ENCODE peak calls at places on chromosome 13, in eight cellular contexts. J is BJ; K is mesothelial cell of epicardium; H is heart right ventricle; F is HEK293T; V is PC-3; P is stimulated activated CD4-positive, alpha-beta T cell treated with anti-CD3 and anti-CD28 coated beads, Interleukin-4, amount 100 ng/mL, for 48 hours; D is Panc1. G is an unnamed sample.

GRCh38 chr13:73370066-73370465 is 311.3 kb downstream of the KLF5 start:
- DNase-seq in H (no peak), J (no peak), K (no peak), P (no peak), V (no peak), D (no peak), F (no peak), G (no peak)

GRCh38 chr13:28522871-28523270 is 27.9 kb upstream of the FLT1 start:
- DNase-seq in H (no peak), V (no peak), D (no peak), P (no peak), J (no peak), K (no peak), F (no peak), G (no peak)

GRCh38 chr13:46641274-46642081 is 88.5 kb downstream of the LRCH1 start:
- DNase-seq in J (no peak), F (no peak), H (peak; percentile 68), V (no peak), D (no peak), P (no peak), K (no peak), G (no peak)

GRCh38 chr13:30165791-30166190 is 141.6 kb downstream of the KATNAL1 start:
- DNase-seq in F (no peak), J (no peak), V (no peak), H (no peak), P (no peak), D (no peak), K (no peak), G (no peak)

GRCh38 chr13:45630791-45631190 is 15.3 kb upstream of the ERICH6B start:
- DNase-seq in F (no peak), J (no peak), H (no peak), K (no peak), P (no peak), V (peak; percentile 62), D (no peak), G (no peak)

GRCh38 chr13:46926856-46927625 is 30.2 kb upstream of the HTR2A start:
- DNase-seq in K (no peak), H (no peak), V (no peak), P (no peak), D (no peak), J (peak; percentile 12), F (no peak), G (no peak)

GRCh38 chr13:44734204-44734707 is 158.1 kb upstream of the TSC22D1 start:
- DNase-seq in J (no peak), K (no peak), F (no peak), D (no peak), V (peak; percentile 69), P (no peak), H (peak; percentile 55), G (peak; percentile 71)

GRCh38 chr13:112819816-112820215 is 130.0 kb downstream of the ATP11A start:
- DNase-seq in F (no peak), D (no peak), K (no peak), V (no peak), J (no peak), P (no peak), H (no peak), G (no peak)

GRCh38 chr13:39538826-39539555 is 64.0 kb downstream of the LHFPL6 start:
- DNase-seq in F (no peak), K (no peak), J (no peak), V (peak; percentile 42), H (no peak), D (no peak), P (no peak), G (peak; percentile 35)

GRCh38 chr13:26664286-26664685 is 96.3 kb downstream of the GPR12 start:
- DNase-seq in P (no peak), H (no peak), V (no peak), D (no peak), K (no peak), J (no peak), F (no peak), G (no peak)

GRCh38 chr13:49435992-49436391 is 7.9 kb downstream of the CAB39L start:
- DNase-seq in K (no peak), P (no peak), F (no peak), H (no peak), D (no peak), V (no peak), J (no peak), G (no peak)

GRCh38 chr13:95527955-95528354 is 24.6 kb upstream of the CLDN10 start:
- DNase-seq in J (no peak), V (no peak), K (no peak), P (no peak), F (no peak), D (no peak), H (no peak), G (no peak)

GRCh38 chr13:44576396-44577235 is 486 bp upstream of the TSC22D1 start:
- DNase-seq in D (no peak), F (peak; percentile 29), J (no peak), H (no peak), V (no peak), P (peak; percentile 15), K (peak; percentile 59), G (no peak)

GRCh38 chr13:110915874-110916670 is 1.2 kb upstream of the ANKRD10 start:
- DNase-seq in K (no peak), D (no peak), F (no peak), V (peak; percentile 31), P (no peak), H (no peak), J (peak; percentile 28), G (no peak)

GRCh38 chr13:44230071-44230470 is 143.6 kb upstream of the SERP2 start:
- DNase-seq in H (no peak), P (no peak), D (no peak), F (no peak), J (no peak), K (no peak), V (peak; percentile 20), G (no peak)

GRCh38 chr13:109700176-109700575 is 86.2 kb downstream of the IRS2 start:
- DNase-seq in J (no peak), D (no peak), K (peak; percentile 86), P (no peak), H (peak; percentile 88), V (peak; percentile 30), F (no peak), G (peak; percentile 15)

GRCh38 chr13:104143760-104144406 is 1077.7 kb upstream of the SLC10A2 start:
- DNase-seq in K (no peak), J (no peak), D (no peak), H (no peak), V (peak; percentile 1), P (no peak), F (no peak), G (no peak)

GRCh38 chr13:83223546-83223945 is 658.7 kb downstream of the SLITRK1 start:
- DNase-seq in K (no peak), P (no peak), F (no peak), J (no peak), H (no peak), D (no peak), V (no peak), G (no peak)

GRCh38 chr13:33524086-33524485 is 238.5 kb upstream of the STARD13 start:
- DNase-seq in V (peak; percentile 93), J (peak; percentile 79), K (no peak), P (no peak), H (no peak), F (no peak), D (no peak), G (peak; percentile 57)

GRCh38 chr13:50353651-50354415 is 338.6 kb downstream of the KCNRG start:
- DNase-seq in P (no peak), F (no peak), H (no peak), K (no peak), D (no peak), V (peak; percentile 74), J (no peak), G (no peak)

GRCh38 chr13:112895521-112896465 is 73.2 kb upstream of the MCF2L start:
- DNase-seq in F (no peak), H (no peak), D (no peak), J (no peak), V (no peak), P (no peak), K (no peak), G (no peak)

GRCh38 chr13:78602561-78603239 is 652 bp downstream of the POU4F1 start:
- DNase-seq in K (no peak), V (no peak), H (no peak), P (no peak), J (no peak), D (no peak), F (peak; percentile 63), G (no peak)

GRCh38 chr13:71149498-71150363 is 717.3 kb downstream of the DACH1 start:
- DNase-seq in K (no peak), J (no peak), F (no peak), V (no peak), P (no peak), H (no peak), D (no peak), G (no peak)

GRCh38 chr13:39565036-39565949 is 37.7 kb downstream of the LHFPL6 start:
- DNase-seq in P (no peak), D (peak; percentile 39), V (peak; percentile 82), F (no peak), J (peak; percentile 91), K (no peak), H (no peak), G (peak; percentile 46)

GRCh38 chr13:69970521-69970920 is 137.1 kb upstream of the ATXN8OS start:
- DNase-seq in J (no peak), F (no peak), K (no peak), V (peak; percentile 35), H (no peak), D (no peak), P (no peak), G (no peak)

GRCh38 chr13:111474136-111475002 is 153.9 kb downstream of the TEX29 start:
- DNase-seq in F (peak; percentile 54), P (no peak), K (peak; percentile 36), D (peak; percentile 2), J (no peak), V (peak; percentile 55), H (no peak), G (no peak)

GRCh38 chr13:99215466-99215865 is 14.8 kb downstream of the UBAC2 start:
- DNase-seq in F (no peak), J (no peak), H (no peak), D (no peak), K (no peak), P (no peak), V (no peak), G (no peak)

GRCh38 chr13:95540848-95541247 is 11.7 kb upstream of the CLDN10 start:
- DNase-seq in K (no peak), J (no peak), F (no peak), V (no peak), H (peak; percentile 48), P (no peak), D (no peak), G (no peak)

GRCh38 chr13:40152145-40152544 is 496.7 kb downstream of the COG6 start:
- DNase-seq in V (peak; percentile 67), K (no peak), D (no peak), P (no peak), F (no peak), J (no peak), H (peak; percentile 13), G (peak; percentile 20)

GRCh38 chr13:69591437-69591836 is 516.2 kb upstream of the ATXN8OS start:
- DNase-seq in J (no peak), K (no peak), F (no peak), V (no peak), P (no peak), H (no peak), D (no peak), G (no peak)

GRCh38 chr13:107867701-107868661 is 347.4 kb downstream of the LIG4 start:
- DNase-seq in H (no peak), D (no peak), J (no peak), K (peak; percentile 61), V (peak; percentile 61), P (no peak), F (peak; percentile 15), G (no peak)

GRCh38 chr13:31015207-31015606 is 82.8 kb downstream of the TEX26 start:
- DNase-seq in F (no peak), V (no peak), J (no peak), D (no peak), H (no peak), K (no peak), P (no peak), G (no peak)

GRCh38 chr13:44064376-44064775 is 184.7 kb downstream of the LACC1 start:
- DNase-seq in D (no peak), F (no peak), K (no peak), J (no peak), H (no peak), P (no peak), V (no peak), G (no peak)

GRCh38 chr13:111039735-111040134 is 75.4 kb upstream of the ARHGEF7 start:
- DNase-seq in V (no peak), D (no peak), P (no peak), F (no peak), J (no peak), H (no peak), K (no peak), G (no peak)